ENCODE peak calls at places on chromosomes 2 and 18, in ten cellular contexts. G is sigmoid colon, T is GM12865, M is MCF 10A, E is WERI-Rb-1, Q is fibroblast of the aortic adventitia, U is osteocyte, W is GM13977, L is IMR-90, P is lower lobe of right lung. K is an unnamed sample.

GRCh38 chr2:8636691-8637636 is 44.9 kb upstream of the ID2 start:
- DNase-seq in G (peak; percentile 60), T (no peak), M (no peak), E (no peak), Q (peak; percentile 56), U (no peak), W (no peak), L (peak; percentile 68), P (peak; percentile 31), K (no peak)

GRCh38 chr2:204033601-204034495 is 97.3 kb downstream of the ICOS start:
- DNase-seq in G (no peak), T (no peak), M (no peak), E (no peak), Q (no peak), U (no peak), W (no peak), L (no peak), P (no peak), K (no peak)

GRCh38 chr2:28346587-28346986 is 46.1 kb upstream of the FOSL2 start:
- DNase-seq in G (peak; percentile 76), T (no peak), M (no peak), E (no peak), Q (no peak), U (no peak), W (no peak), L (peak; percentile 89), P (peak; percentile 40), K (no peak)

GRCh38 chr2:233456934-233457333 is 102.6 kb downstream of the DGKD start:
- DNase-seq in G (no peak), T (no peak), M (no peak), E (no peak), Q (no peak), U (no peak), W (no peak), L (no peak), P (peak; percentile 17), K (no peak)

GRCh38 chr2:232545511-232546375 is 4.6 kb downstream of the TIGD1 start:
- DNase-seq in G (peak; percentile 45), T (no peak), M (no peak), E (no peak), Q (no peak), U (no peak), W (no peak), L (no peak), P (peak; percentile 60), K (no peak)

GRCh38 chr18:59685501-59685900 is 11.7 kb downstream of the CCBE1 start:
- DNase-seq in G (peak; percentile 57), T (no peak), M (no peak), E (no peak), Q (peak; percentile 45), U (no peak), W (no peak), L (no peak), P (no peak), K (no peak)

GRCh38 chr2:221100467-221101089 is 471.5 kb downstream of the EPHA4 start:
- DNase-seq in G (no peak), T (no peak), M (no peak), E (peak; percentile 11), Q (no peak), U (no peak), W (no peak), L (no peak), P (no peak), K (no peak)

GRCh38 chr2:28896906-28897305 is 2.4 kb downstream of the WDR43 start:
- DNase-seq in G (no peak), T (no peak), M (peak; percentile 44), E (no peak), Q (peak; percentile 54), U (no peak), W (no peak), L (peak; percentile 71), P (no peak), K (no peak)

DNA sequence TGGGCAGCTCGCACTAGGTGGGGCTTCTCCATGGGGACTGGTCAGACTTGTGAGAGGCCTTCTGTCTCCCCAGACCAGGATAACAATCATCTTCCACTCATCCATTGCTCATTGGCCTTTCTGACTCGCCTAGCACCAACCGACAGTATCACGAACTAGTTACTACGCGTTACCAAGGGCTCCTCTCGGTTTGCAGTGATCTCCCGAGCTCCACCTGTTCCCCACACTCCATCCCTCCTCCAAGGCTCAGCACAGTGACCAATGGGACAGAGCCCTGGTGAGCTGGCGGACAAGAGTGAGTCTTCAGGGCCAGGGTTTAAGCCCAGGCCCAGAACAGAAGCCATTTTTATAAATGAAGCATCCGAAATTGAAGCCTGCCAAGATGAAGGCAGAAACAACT is 42.8 kb upstream of the SMAD7 start:
- DNase-seq in G (no peak), T (no peak), M (no peak), E (no peak), Q (no peak), U (no peak), W (no peak), L (peak; percentile 66), P (no peak), K (no peak)
- TF ChIP-seq CTCF in G (no peak), T (no peak), M (no peak), E (no peak), Q (no peak), U (no peak), W (no peak), L (no peak), P (no peak), K (no peak)

GRCh38 chr18:6039055-6039454 is 143.7 kb upstream of the TMEM200C start:
- DNase-seq in G (no peak), T (no peak), M (no peak), E (no peak), Q (peak; percentile 53), U (no peak), W (no peak), L (peak; percentile 60), P (no peak), K (no peak)

GRCh38 chr18:6044319-6044718 is 149.0 kb upstream of the TMEM200C start:
- DNase-seq in G (no peak), T (no peak), M (no peak), E (no peak), Q (no peak), U (no peak), W (no peak), L (no peak), P (no peak), K (no peak)

DNA sequence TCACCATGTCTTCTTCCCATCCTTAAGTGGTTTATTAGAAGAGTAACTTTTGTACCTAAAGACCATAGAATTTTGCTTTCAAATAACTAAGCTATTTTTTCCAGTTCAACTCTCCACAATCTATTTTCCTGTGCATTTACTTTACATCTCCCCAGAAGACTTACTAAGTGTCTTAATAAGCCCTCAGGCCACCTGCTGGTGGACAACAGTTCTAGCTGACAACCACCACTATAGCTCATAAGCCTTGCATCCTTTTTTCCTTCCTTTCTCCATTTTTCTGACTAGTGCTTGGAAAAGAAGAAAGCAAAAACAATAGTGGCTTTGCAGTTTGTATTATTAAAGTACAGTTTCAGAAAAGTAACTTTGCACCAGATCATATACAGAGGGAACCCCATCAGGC is 149.5 kb upstream of the TMEM200C start:
- DNase-seq in G (no peak), T (peak; percentile 33), M (no peak), E (no peak), Q (no peak), U (no peak), W (no peak), L (peak; percentile 36), P (no peak), K (no peak)
- TF ChIP-seq CTCF in G (no peak), T (no peak), M (no peak), E (peak; percentile 3), Q (no peak), U (no peak), W (no peak), L (peak; percentile 32), P (no peak), K (no peak)

GRCh38 chr2:144451443-144451842 is 68.5 kb downstream of the ZEB2 start:
- DNase-seq in G (no peak), T (no peak), M (no peak), E (no peak), Q (no peak), U (no peak), W (no peak), L (no peak), P (no peak), K (no peak)

GRCh38 chr2:144447535-144447934 is 72.4 kb downstream of the ZEB2 start:
- DNase-seq in G (no peak), T (no peak), M (no peak), E (no peak), Q (no peak), U (no peak), W (no peak), L (no peak), P (no peak), K (no peak)

GRCh38 chr2:144448389-144449027 is 71.4 kb downstream of the ZEB2 start:
- DNase-seq in G (no peak), T (no peak), M (no peak), E (no peak), Q (no peak), U (no peak), W (no peak), L (no peak), P (no peak), K (no peak)

GRCh38 chr2:144446136-144446535 is 73.8 kb downstream of the ZEB2 start:
- DNase-seq in G (no peak), T (no peak), M (no peak), E (no peak), Q (no peak), U (no peak), W (no peak), L (no peak), P (no peak), K (no peak)

GRCh38 chr2:144449028-144449406 is 70.9 kb downstream of the ZEB2 start:
- DNase-seq in G (no peak), T (peak; percentile 41), M (no peak), E (no peak), Q (no peak), U (no peak), W (no peak), L (no peak), P (no peak), K (peak; percentile 16)
- TF ChIP-seq CTCF in G (peak; percentile 10), T (peak; percentile 21), M (no peak), E (peak; percentile 31), Q (peak; percentile 38), U (peak; percentile 41), W (peak; percentile 19), L (peak; percentile 16), P (peak; percentile 32), K (peak; percentile 16)

GRCh38 chr2:145597809-145598208 is 1077.9 kb upstream of the ZEB2 start:
- DNase-seq in G (no peak), T (no peak), M (peak; percentile 57), E (no peak), Q (peak; percentile 87), U (no peak), W (no peak), L (peak; percentile 37), P (no peak), K (no peak)

GRCh38 chr2:145598434-145598833 is 1078.5 kb upstream of the ZEB2 start:
- DNase-seq in G (no peak), T (no peak), M (peak; percentile 14), E (no peak), Q (peak; percentile 46), U (no peak), W (no peak), L (peak; percentile 89), P (no peak), K (no peak)

GRCh38 chr2:145597011-145597410 is 1077.1 kb upstream of the ZEB2 start:
- DNase-seq in G (no peak), T (no peak), M (no peak), E (no peak), Q (no peak), U (no peak), W (no peak), L (peak; percentile 28), P (no peak), K (no peak)

GRCh38 chr2:145601306-145601925 is 1081.5 kb upstream of the ZEB2 start:
- DNase-seq in G (no peak), T (no peak), M (no peak), E (no peak), Q (no peak), U (no peak), W (no peak), L (peak; percentile 31), P (no peak), K (no peak)

GRCh38 chr2:145599761-145600160 is 1079.8 kb upstream of the ZEB2 start:
- DNase-seq in G (no peak), T (no peak), M (no peak), E (no peak), Q (peak; percentile 53), U (no peak), W (no peak), L (peak; percentile 79), P (no peak), K (no peak)
- TF ChIP-seq CTCF in G (no peak), T (no peak), M (no peak), E (no peak), Q (no peak), U (no peak), W (no peak), L (no peak), P (no peak), K (no peak)

K was measured in GM10248.